ENCODE peak calls at places on chromosomes 12 and 14, in seven cellular contexts. Y is GM12892, U is GM12878, C is SK-N-SH, Z is K562, F is H1, H is HepG2. S is an unnamed sample.

GRCh38 chr14:34781242-34781641 is 66.8 kb upstream of the CFL2 start:
- DNase-seq in H (no peak), C (no peak), Y (no peak), U (peak; percentile 4), F (no peak), Z (no peak), S (no peak)

GRCh38 chr12:94663077-94663476 is 12.7 kb upstream of the TMCC3 start:
- DNase-seq in Y (no peak), H (no peak), F (no peak), Z (no peak), U (no peak), C (no peak), S (no peak)

GRCh38 chr12:7303772-7304171 is at the start of gene ACSM4:
- DNase-seq in Z (no peak), F (no peak), C (no peak), H (no peak), U (no peak), Y (no peak), S (no peak)

GRCh38 chr14:38553586-38553985 is 297.7 kb upstream of the CLEC14A start:
- DNase-seq in U (no peak), H (no peak), Z (no peak), F (no peak), C (no peak), Y (no peak), S (no peak)

GRCh38 chr12:70853326-70853725 is 67.2 kb downstream of the PTPRR start:
- DNase-seq in C (no peak), U (no peak), H (peak; percentile 2), F (no peak), Y (no peak), Z (no peak), S (no peak)

GRCh38 chr12:19872745-19873144 is 433.5 kb downstream of the AEBP2 start:
- DNase-seq in U (no peak), Z (no peak), H (no peak), C (no peak), Y (no peak), F (no peak), S (no peak)

GRCh38 chr14:99742509-99743487 is 50.4 kb upstream of the EML1 start:
- DNase-seq in F (no peak), H (no peak), C (no peak), Z (no peak), Y (no peak), U (no peak), S (no peak)

GRCh38 chr14:99320105-99320572 is 48.1 kb upstream of the BCL11B start:
- DNase-seq in Z (peak; percentile 83), C (peak; percentile 84), Y (peak; percentile 72), H (peak; percentile 29), U (peak; percentile 39), F (no peak), S (peak; percentile 83)

GRCh38 chr14:56487761-56488160 is 91.8 kb upstream of the TMEM260 start:
- DNase-seq in C (no peak), F (no peak), H (no peak), Y (no peak), Z (no peak), U (no peak), S (no peak)

GRCh38 chr12:104291867-104292524 is 11.5 kb upstream of the EID3 start:
- DNase-seq in C (no peak), F (no peak), H (no peak), Y (no peak), U (no peak), Z (no peak), S (no peak)

GRCh38 chr12:68451261-68452091 is 119.3 kb upstream of the MDM1 start:
- DNase-seq in C (no peak), U (peak; percentile 88), Z (no peak), H (no peak), Y (peak; percentile 4), F (no peak), S (no peak)

GRCh38 chr14:103380719-103381377 is 4.4 kb upstream of the MARK3 start:
- DNase-seq in U (no peak), H (no peak), F (no peak), Y (no peak), Z (no peak), C (no peak), S (no peak)

GRCh38 chr14:106840258-106840657 is 1313.9 kb downstream of the TMEM121 start:
- DNase-seq in C (no peak), F (no peak), Y (no peak), U (no peak), H (no peak), Z (no peak), S (no peak)

GRCh38 chr14:72169521-72169920 is 237.3 kb downstream of the RGS6 start:
- DNase-seq in U (no peak), C (peak; percentile 7), F (no peak), Y (no peak), H (no peak), Z (peak; percentile 14), S (no peak)

GRCh38 chr14:85223667-85224066 is 306.3 kb upstream of the FLRT2 start:
- DNase-seq in Z (no peak), C (no peak), F (no peak), Y (no peak), U (no peak), H (no peak), S (no peak)

GRCh38 chr12:74539261-74539660 is 1.6 kb downstream of the ATXN7L3B start:
- DNase-seq in H (peak; percentile 1), C (peak; percentile 3), F (no peak), Y (no peak), U (no peak), Z (peak; percentile 12), S (no peak)

GRCh38 chr14:51806624-51807023 is 53.8 kb upstream of the GNG2 start:
- DNase-seq in F (no peak), Z (no peak), Y (no peak), U (no peak), H (no peak), C (no peak), S (no peak)

GRCh38 chr12:63843613-63844390 is 698 bp upstream of the SRGAP1 start:
- DNase-seq in Y (peak; percentile 80), F (peak; percentile 90), Z (peak; percentile 86), C (peak; percentile 93), H (peak; percentile 87), U (peak; percentile 28), S (peak; percentile 88)

GRCh38 chr12:63846249-63846967 is 1.9 kb downstream of the SRGAP1 start:
- DNase-seq in Z (no peak), Y (no peak), H (no peak), C (peak; percentile 31), F (no peak), U (no peak), S (no peak)

GRCh38 chr12:63841611-63842010 is 2.9 kb upstream of the SRGAP1 start:
- DNase-seq in Y (no peak), U (no peak), C (no peak), Z (no peak), F (no peak), H (no peak), S (no peak)

GRCh38 chr12:63845726-63846125 is 1.2 kb downstream of the SRGAP1 start:
- DNase-seq in Z (no peak), Y (no peak), U (no peak), F (no peak), C (peak; percentile 18), H (peak; percentile 88), S (no peak)

DNA sequence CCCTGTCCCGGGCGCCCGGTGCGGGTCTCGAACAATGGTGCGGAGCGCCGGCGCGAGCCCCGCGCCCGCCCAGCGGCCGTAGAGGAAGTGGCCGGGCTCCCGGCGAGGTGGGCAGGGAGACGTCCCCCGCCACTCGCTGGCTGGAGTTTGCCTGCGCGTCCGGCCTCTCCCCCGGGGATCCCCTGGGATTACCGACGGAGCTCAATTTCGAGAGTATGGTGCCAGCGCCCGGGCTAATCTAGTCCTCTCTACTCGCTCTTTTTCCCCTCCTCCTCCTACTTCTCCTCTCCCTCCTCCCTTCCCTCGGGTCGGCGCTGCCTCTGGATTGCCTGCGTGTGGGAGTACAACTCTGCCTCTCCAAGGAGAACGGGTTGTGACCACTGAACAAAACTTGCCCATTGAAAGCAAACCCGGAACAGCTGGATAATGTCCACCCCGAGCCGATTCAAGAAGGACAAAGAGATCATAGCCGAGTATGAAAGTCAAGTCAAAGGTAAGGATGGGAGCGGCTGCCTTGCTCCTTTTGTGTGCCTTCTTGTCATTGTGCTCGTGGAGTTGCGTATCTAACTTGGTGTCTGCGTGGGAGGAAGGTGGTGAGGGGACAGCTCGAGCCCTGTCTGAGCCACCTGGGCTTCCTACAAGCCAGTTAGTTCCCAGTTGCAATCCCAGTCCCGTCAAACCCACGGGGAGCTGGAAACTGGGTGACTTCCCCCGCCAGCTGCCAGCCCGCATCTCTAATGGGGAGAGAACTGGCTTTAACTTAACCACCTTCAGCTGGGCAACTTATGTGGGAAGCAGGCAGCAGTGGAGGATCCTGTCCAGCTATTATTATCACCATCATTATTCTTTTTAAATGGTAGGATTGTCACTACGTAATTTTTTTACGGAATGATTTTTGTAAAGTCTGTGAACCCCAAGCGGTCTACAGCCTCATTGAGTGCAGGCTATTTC is at the start of gene SRGAP1:
- DNase-seq in U (no peak), F (no peak), Y (no peak), C (peak; percentile 44), Z (peak; percentile 18), H (peak; percentile 44), S (peak; percentile 13)
- TF ChIP-seq POLR2AphosphoS5 in U (no peak), F (no peak), Y (no peak), C (no peak), Z (no peak), H (no peak), S (no peak)

DNA sequence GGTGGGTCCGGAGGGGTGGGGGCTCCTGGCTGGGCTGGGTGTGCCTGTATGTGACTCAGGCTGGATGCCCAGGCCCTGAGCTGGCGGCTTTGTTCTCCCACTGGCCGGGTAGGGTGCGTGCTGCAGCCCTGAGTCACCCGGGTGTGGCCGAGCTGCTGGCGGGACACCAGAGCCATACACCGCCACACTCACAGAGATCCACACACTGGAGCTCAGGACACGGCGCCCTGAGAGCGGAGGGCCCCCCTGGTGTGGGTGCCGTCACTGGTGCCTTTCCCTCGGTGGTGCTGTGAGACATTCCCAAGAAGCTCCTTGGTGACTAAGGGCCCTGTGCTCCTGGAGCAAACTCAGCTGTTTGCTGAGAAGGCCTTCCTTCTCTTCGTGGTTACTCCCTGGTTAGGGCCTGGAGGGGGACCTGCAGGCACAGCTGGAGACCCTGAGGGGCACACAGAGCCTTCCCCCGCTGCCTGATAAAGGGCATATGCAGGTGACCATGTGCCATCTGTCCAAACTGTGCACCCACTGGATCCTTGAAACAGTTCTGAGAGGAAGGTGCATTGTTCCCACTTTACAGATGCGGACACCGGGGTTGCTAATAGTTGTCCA is 44.3 kb downstream of the KRT80 start:
- DNase-seq in H (peak; percentile 67), F (no peak), C (peak; percentile 58), Z (peak; percentile 77), Y (no peak), U (no peak), S (no peak)
- TF ChIP-seq TAF1 in H (no peak), F (no peak), C (peak; percentile 50), Z (no peak), Y (no peak), U (no peak), S (no peak)

DNA sequence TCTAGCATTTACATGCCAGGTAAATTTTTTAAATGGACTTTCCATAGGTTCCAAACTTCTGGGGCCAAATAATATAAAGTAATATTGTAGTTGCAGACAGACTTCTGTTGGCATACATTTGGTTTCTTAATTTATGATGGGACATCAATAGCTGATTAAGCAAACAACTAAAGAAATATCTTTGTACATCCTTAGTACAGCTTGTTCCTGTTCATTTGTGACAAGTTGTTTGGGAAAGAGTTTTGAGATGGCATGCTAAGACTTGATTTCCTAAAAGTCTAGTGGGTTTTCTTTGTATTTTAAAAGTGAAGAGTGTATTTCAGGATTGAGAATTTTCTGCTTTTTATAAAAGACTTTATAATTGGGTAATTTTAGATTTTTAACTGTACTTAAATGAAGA is 41.0 kb downstream of the CCDC91 start:
- DNase-seq in F (no peak), H (no peak), Z (no peak), Y (no peak), C (no peak), U (no peak), S (no peak)
- TF ChIP-seq POLR2AphosphoS5 in F (no peak), H (no peak), Z (no peak), Y (no peak), C (no peak), U (no peak), S (no peak)

GRCh38 chr14:68726093-68726695 is 66.7 kb downstream of the ZFP36L1 start:
- DNase-seq in F (no peak), Z (no peak), C (no peak), Y (no peak), U (no peak), H (no peak), S (no peak)
- TF ChIP-seq TAF1 in F (no peak), Z (no peak), C (no peak), Y (no peak), U (no peak), H (no peak), S (no peak)